ENCODE peak calls at places on chromosomes 4 and X, in eight cellular contexts. A is K562, G is mammary epithelial cell, O is hepatocyte, Y is fibroblast of lung, M is PC-3, L is keratinocyte, B is MM.1S. W is an unnamed sample.

GRCh38 chr4:152097371-152097770 is 336.6 kb upstream of the GATB start:
- DNase-seq in A (no peak), G (no peak), O (no peak), Y (no peak), M (no peak), L (no peak), B (no peak), W (no peak)

GRCh38 chr4:91734682-91735081 is 569.1 kb upstream of the GRID2 start:
- DNase-seq in A (no peak), G (peak; percentile 16), O (no peak), Y (no peak), M (peak; percentile 43), L (no peak), B (no peak), W (no peak)

GRCh38 chrX:154334496-154334895 is 38.9 kb downstream of the TKTL1 start:
- DNase-seq in A (no peak), G (no peak), O (no peak), Y (no peak), M (no peak), L (no peak), B (no peak), W (no peak)

GRCh38 chr4:81445196-81445595 is 26.5 kb downstream of the RASGEF1B start:
- DNase-seq in A (no peak), G (no peak), O (no peak), Y (no peak), M (no peak), L (no peak), B (no peak), W (no peak)

GRCh38 chrX:39624166-39624565 is 473.6 kb downstream of the BCOR start:
- DNase-seq in A (no peak), G (no peak), O (no peak), Y (no peak), M (no peak), L (no peak), B (no peak), W (no peak)

GRCh38 chr4:184169225-184169867 is 48.3 kb downstream of the ENPP6 start:
- DNase-seq in A (no peak), G (no peak), O (no peak), Y (no peak), M (no peak), L (no peak), B (no peak), W (no peak)

GRCh38 chr4:5098176-5098575 is 46.9 kb downstream of the STK32B start:
- DNase-seq in A (no peak), G (no peak), O (no peak), Y (no peak), M (no peak), L (no peak), B (no peak), W (no peak)

GRCh38 chr4:119508281-119508680 is 120.3 kb downstream of the PDE5A start:
- DNase-seq in A (no peak), G (no peak), O (no peak), Y (no peak), M (no peak), L (no peak), B (no peak), W (no peak)

GRCh38 chr4:107034091-107034698 is 1.9 kb downstream of the DKK2 start:
- DNase-seq in A (no peak), G (no peak), O (peak; percentile 75), Y (peak; percentile 50), M (no peak), L (no peak), B (no peak), W (no peak)

GRCh38 chrX:97685753-97686152 is 802.0 kb downstream of the RPA4 start:
- DNase-seq in A (peak; percentile 12), G (peak; percentile 12), O (peak; percentile 57), Y (peak; percentile 47), M (peak; percentile 62), L (no peak), B (peak; percentile 53), W (peak; percentile 13)

GRCh38 chrX:54358424-54359211 is 772 bp upstream of the WNK3 start:
- DNase-seq in A (no peak), G (peak; percentile 4), O (peak; percentile 84), Y (peak; percentile 74), M (no peak), L (no peak), B (no peak), W (no peak)

GRCh38 chrX:54357414-54358377 is at the start of gene WNK3:
- DNase-seq in A (no peak), G (peak; percentile 32), O (peak; percentile 91), Y (peak; percentile 77), M (peak; percentile 41), L (no peak), B (no peak), W (no peak)

GRCh38 chrX:54359408-54359807 is 1.6 kb upstream of the WNK3 start:
- DNase-seq in A (no peak), G (no peak), O (no peak), Y (no peak), M (no peak), L (no peak), B (no peak), W (no peak)
- H3K4me3 ChIP-seq in A (no peak overlapping the region), G (no peak overlapping the region), O (no peak overlapping the region), Y (no peak overlapping the region), M (no peak overlapping the region), L (no peak overlapping the region), B (no peak overlapping the region), W (no peak overlapping the region)

GRCh38 chr4:182139481-182139880 is 103.7 kb upstream of the TENM3 start:
- DNase-seq in A (no peak), G (no peak), O (no peak), Y (peak; percentile 55), M (no peak), L (no peak), B (peak; percentile 55), W (no peak)

GRCh38 chr4:182142146-182143085 is 100.8 kb upstream of the TENM3 start:
- DNase-seq in A (no peak), G (peak; percentile 70), O (peak; percentile 70), Y (peak; percentile 64), M (no peak), L (no peak), B (no peak), W (no peak)

GRCh38 chr4:182140547-182140946 is 102.7 kb upstream of the TENM3 start:
- DNase-seq in A (no peak), G (no peak), O (no peak), Y (no peak), M (no peak), L (no peak), B (no peak), W (no peak)

GRCh38 chr4:182141623-182142022 is 101.6 kb upstream of the TENM3 start:
- DNase-seq in A (no peak), G (no peak), O (no peak), Y (peak; percentile 15), M (no peak), L (no peak), B (no peak), W (no peak)

DNA sequence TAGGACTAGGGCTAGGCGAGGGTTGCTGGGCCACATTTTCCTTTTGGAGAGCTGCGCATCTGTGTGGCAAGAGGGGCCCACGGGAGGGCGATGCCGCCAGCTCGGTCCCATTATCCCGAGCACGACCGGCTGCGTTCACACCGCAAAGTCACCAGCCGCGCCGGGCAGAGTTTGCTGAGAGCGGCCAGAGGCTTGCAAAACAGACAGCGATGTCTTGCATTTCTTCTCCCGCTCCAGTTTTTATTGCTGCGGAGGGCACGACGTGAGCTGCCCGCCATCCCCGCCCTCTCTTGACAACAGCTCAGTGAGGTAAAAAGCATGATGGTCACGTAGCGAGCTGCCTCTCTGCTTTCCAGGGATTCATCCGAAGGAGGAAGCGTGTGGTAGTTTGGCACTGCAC is 102.2 kb upstream of the TENM3 start:
- DNase-seq in A (no peak), G (no peak), O (peak; percentile 33), Y (peak; percentile 23), M (no peak), L (no peak), B (no peak), W (no peak)
- TF ChIP-seq EZH2 in A (no peak), G (no peak), O (no peak), Y (no peak), M (no peak), L (no peak), B (no peak), W (no peak)

GRCh38 chrX:41514179-41514578 is 67.0 kb downstream of the NYX start:
- DNase-seq in A (no peak), G (no peak), O (no peak), Y (no peak), M (no peak), L (no peak), B (no peak), W (no peak)

GRCh38 chrX:41518127-41518840 is 71.1 kb downstream of the NYX start:
- DNase-seq in A (no peak), G (no peak), O (no peak), Y (no peak), M (no peak), L (no peak), B (no peak), W (no peak)

GRCh38 chrX:41518841-41519220 is 71.7 kb downstream of the NYX start:
- DNase-seq in A (no peak), G (peak; percentile 21), O (no peak), Y (peak; percentile 40), M (no peak), L (no peak), B (no peak), W (no peak)

GRCh38 chrX:41515376-41515775 is 68.2 kb downstream of the NYX start:
- DNase-seq in A (no peak), G (no peak), O (no peak), Y (no peak), M (no peak), L (no peak), B (no peak), W (no peak)

GRCh38 chrX:41516995-41517660 is 70.0 kb downstream of the NYX start:
- DNase-seq in A (no peak), G (no peak), O (no peak), Y (no peak), M (no peak), L (no peak), B (no peak), W (no peak)
- H3K4me3 ChIP-seq in A (no peak overlapping the region), G (no peak overlapping the region), O (no peak overlapping the region), Y (no peak overlapping the region), M (no peak overlapping the region), L (no peak overlapping the region), B (no peak overlapping the region), W (no peak overlapping the region)

GRCh38 chr4:84582988-84583870 is at the start of gene CDS1:
- DNase-seq in A (peak; percentile 16), G (peak; percentile 54), O (peak; percentile 71), Y (no peak), M (peak; percentile 46), L (no peak), B (no peak), W (no peak)
- TF ChIP-seq EZH2 in A (peak; percentile 63), G (no peak), O (no peak), Y (peak; percentile 85), M (no peak), L (no peak), B (no peak), W (no peak)

GRCh38 chr4:6781561-6781960 is 966 bp upstream of the KIAA0232 start:
- DNase-seq in A (no peak), G (no peak), O (no peak), Y (no peak), M (no peak), L (no peak), B (no peak), W (no peak)
- H3K4me3 ChIP-seq in A (no peak overlapping the region), G (peak overlapping the region; percentile 46), O (peak overlapping the region; percentile 89), Y (no peak overlapping the region), M (peak overlapping the region; percentile 69), L (no peak overlapping the region), B (peak overlapping the region; percentile 61), W (no peak overlapping the region)

GRCh38 chr4:54085284-54085683 is 14.7 kb upstream of the GSX2 start:
- DNase-seq in A (no peak), G (peak; percentile 93), O (no peak), Y (peak; percentile 90), M (peak; percentile 97), L (peak; percentile 71), B (no peak), W (no peak)
- TF ChIP-seq EZH2 in A (no peak), G (no peak), O (no peak), Y (no peak), M (no peak), L (no peak), B (no peak), W (no peak)

W was measured in HCT116.